ENCODE peak calls at places on chromosomes 3 and 15, in six cellular contexts. One of them, this sample, is unnamed.

GRCh38 chr3:150278843-150279341 is 129.2 kb upstream of the TSC22D2 start:
- DNase-seq in HFFc6: no peak
- DNase-seq in dorsolateral prefrontal cortex: no peak
- DNase-seq in activated CD4-positive, alpha-beta T cell treated with anti-CD3 and anti-CD28 coated beads for 1 hour: no peak
- DNase-seq in amniotic stem cell: no peak
- DNase-seq in heart right ventricle: no peak
- DNase-seq in this sample: no peak

GRCh38 chr15:29430124-29430523 is 160.5 kb upstream of the NSMCE3 start:
- DNase-seq in amniotic stem cell: no peak
- DNase-seq in heart right ventricle: no peak
- DNase-seq in HFFc6: no peak
- DNase-seq in activated CD4-positive, alpha-beta T cell treated with anti-CD3 and anti-CD28 coated beads for 1 hour: no peak
- DNase-seq in dorsolateral prefrontal cortex: no peak
- DNase-seq in this sample: no peak

GRCh38 chr15:78455749-78456148 is 17.7 kb downstream of the IREB2 start:
- DNase-seq in dorsolateral prefrontal cortex: no peak
- DNase-seq in heart right ventricle: peak
- DNase-seq in HFFc6: no peak
- DNase-seq in activated CD4-positive, alpha-beta T cell treated with anti-CD3 and anti-CD28 coated beads for 1 hour: no peak
- DNase-seq in amniotic stem cell: no peak
- DNase-seq in this sample: no peak

GRCh38 chr3:64187065-64187959 is 38.0 kb downstream of the PRICKLE2 start:
- DNase-seq in heart right ventricle: peak
- DNase-seq in activated CD4-positive, alpha-beta T cell treated with anti-CD3 and anti-CD28 coated beads for 1 hour: no peak
- DNase-seq in HFFc6: peak
- DNase-seq in dorsolateral prefrontal cortex: peak
- DNase-seq in amniotic stem cell: peak
- DNase-seq in this sample: peak

GRCh38 chr3:123602325-123602724 is 17.5 kb upstream of the HACD2 start:
- DNase-seq in activated CD4-positive, alpha-beta T cell treated with anti-CD3 and anti-CD28 coated beads for 1 hour: no peak
- DNase-seq in heart right ventricle: no peak
- DNase-seq in HFFc6: peak
- DNase-seq in dorsolateral prefrontal cortex: no peak
- DNase-seq in amniotic stem cell: peak
- DNase-seq in this sample: no peak

GRCh38 chr3:43032217-43032545 is 53.1 kb downstream of the GASK1A start:
- DNase-seq in dorsolateral prefrontal cortex: no peak
- DNase-seq in heart right ventricle: no peak
- DNase-seq in amniotic stem cell: no peak
- DNase-seq in HFFc6: no peak
- DNase-seq in activated CD4-positive, alpha-beta T cell treated with anti-CD3 and anti-CD28 coated beads for 1 hour: no peak
- DNase-seq in this sample: no peak

GRCh38 chr3:8492744-8493511 is 8.7 kb upstream of the LMCD1 start:
- DNase-seq in dorsolateral prefrontal cortex: no peak
- DNase-seq in HFFc6: peak
- DNase-seq in activated CD4-positive, alpha-beta T cell treated with anti-CD3 and anti-CD28 coated beads for 1 hour: no peak
- DNase-seq in amniotic stem cell: no peak
- DNase-seq in heart right ventricle: no peak
- DNase-seq in this sample: no peak

GRCh38 chr15:58873267-58873666 is 60.2 kb downstream of the SLTM start:
- DNase-seq in HFFc6: peak
- DNase-seq in activated CD4-positive, alpha-beta T cell treated with anti-CD3 and anti-CD28 coated beads for 1 hour: no peak
- DNase-seq in dorsolateral prefrontal cortex: no peak
- DNase-seq in heart right ventricle: no peak
- DNase-seq in amniotic stem cell: no peak
- DNase-seq in this sample: no peak

GRCh38 chr15:83475551-83475950 is 28.4 kb downstream of the SH3GL3 start:
- DNase-seq in activated CD4-positive, alpha-beta T cell treated with anti-CD3 and anti-CD28 coated beads for 1 hour: no peak
- DNase-seq in dorsolateral prefrontal cortex: no peak
- DNase-seq in HFFc6: peak
- DNase-seq in amniotic stem cell: no peak
- DNase-seq in heart right ventricle: no peak
- DNase-seq in this sample: no peak

GRCh38 chr15:67165653-67166260 is 88.7 kb downstream of the AAGAB start:
- DNase-seq in activated CD4-positive, alpha-beta T cell treated with anti-CD3 and anti-CD28 coated beads for 1 hour: no peak
- DNase-seq in amniotic stem cell: no peak
- DNase-seq in dorsolateral prefrontal cortex: no peak
- DNase-seq in HFFc6: no peak
- DNase-seq in heart right ventricle: no peak
- DNase-seq in this sample: no peak

GRCh38 chr3:129978123-129978522 is 3.6 kb downstream of the TRH start:
- DNase-seq in activated CD4-positive, alpha-beta T cell treated with anti-CD3 and anti-CD28 coated beads for 1 hour: no peak
- DNase-seq in HFFc6: no peak
- DNase-seq in amniotic stem cell: no peak
- DNase-seq in dorsolateral prefrontal cortex: no peak
- DNase-seq in heart right ventricle: no peak
- DNase-seq in this sample: no peak

GRCh38 chr3:44914936-44915335 is 40.5 kb downstream of the TGM4 start:
- DNase-seq in HFFc6: no peak
- DNase-seq in dorsolateral prefrontal cortex: no peak
- DNase-seq in heart right ventricle: no peak
- DNase-seq in activated CD4-positive, alpha-beta T cell treated with anti-CD3 and anti-CD28 coated beads for 1 hour: no peak
- DNase-seq in amniotic stem cell: no peak
- DNase-seq in this sample: peak